ENCODE peak calls at places on chromosomes 5 and 9, in nine cellular contexts. One of them, this sample, is unnamed.

GRCh38 chr5:142644640-142645361 is 41.1 kb downstream of the FGF1 start:
- DNase-seq in cardiac fibroblast: peak; percentile 99
- DNase-seq in NCI-H524 treated with DMSO at 0.1 percent for 48 hours: no peak
- DNase-seq in sigmoid colon: peak; percentile 75
- DNase-seq in iris pigment epithelial cell: peak; percentile 98
- DNase-seq in T-helper 2 cell: no peak
- DNase-seq in SW 1271: peak; percentile 91
- DNase-seq in thyroid gland: peak; percentile 53
- DNase-seq in stimulated activated CD4-positive, alpha-beta T cell treated with anti-CD3 and anti-CD28 coated beads, Interleukin-1b, Interleukin-23, amount 100 ng/mL, for 24 hours: no peak
- DNase-seq in this sample: no peak

GRCh38 chr5:41636605-41637004 is 126.2 kb upstream of the PLCXD3 start:
- DNase-seq in cardiac fibroblast: peak; percentile 50
- DNase-seq in NCI-H524 treated with DMSO at 0.1 percent for 48 hours: peak; percentile 54
- DNase-seq in sigmoid colon: no peak
- DNase-seq in iris pigment epithelial cell: peak; percentile 43
- DNase-seq in T-helper 2 cell: no peak
- DNase-seq in SW 1271: no peak
- DNase-seq in thyroid gland: no peak
- DNase-seq in stimulated activated CD4-positive, alpha-beta T cell treated with anti-CD3 and anti-CD28 coated beads, Interleukin-1b, Interleukin-23, amount 100 ng/mL, for 24 hours: no peak
- DNase-seq in this sample: peak; percentile 2

GRCh38 chr9:77218612-77219011 is 41.3 kb downstream of the VPS13A start:
- DNase-seq in cardiac fibroblast: peak; percentile 78
- DNase-seq in NCI-H524 treated with DMSO at 0.1 percent for 48 hours: no peak
- DNase-seq in sigmoid colon: no peak
- DNase-seq in iris pigment epithelial cell: peak; percentile 80
- DNase-seq in T-helper 2 cell: no peak
- DNase-seq in SW 1271: no peak
- DNase-seq in thyroid gland: no peak
- DNase-seq in stimulated activated CD4-positive, alpha-beta T cell treated with anti-CD3 and anti-CD28 coated beads, Interleukin-1b, Interleukin-23, amount 100 ng/mL, for 24 hours: no peak
- DNase-seq in this sample: no peak

GRCh38 chr5:178685386-178686059 is 44.9 kb downstream of the ZNF354A start:
- DNase-seq in cardiac fibroblast: no peak
- DNase-seq in NCI-H524 treated with DMSO at 0.1 percent for 48 hours: no peak
- DNase-seq in sigmoid colon: no peak
- DNase-seq in iris pigment epithelial cell: no peak
- DNase-seq in T-helper 2 cell: no peak
- DNase-seq in SW 1271: no peak
- DNase-seq in thyroid gland: no peak
- DNase-seq in stimulated activated CD4-positive, alpha-beta T cell treated with anti-CD3 and anti-CD28 coated beads, Interleukin-1b, Interleukin-23, amount 100 ng/mL, for 24 hours: no peak
- DNase-seq in this sample: no peak

GRCh38 chr9:72442212-72442607 is 77.2 kb upstream of the ZFAND5 start:
- DNase-seq in cardiac fibroblast: peak; percentile 93
- DNase-seq in NCI-H524 treated with DMSO at 0.1 percent for 48 hours: no peak
- DNase-seq in sigmoid colon: no peak
- DNase-seq in iris pigment epithelial cell: peak; percentile 95
- DNase-seq in T-helper 2 cell: no peak
- DNase-seq in SW 1271: peak; percentile 31
- DNase-seq in thyroid gland: no peak
- DNase-seq in stimulated activated CD4-positive, alpha-beta T cell treated with anti-CD3 and anti-CD28 coated beads, Interleukin-1b, Interleukin-23, amount 100 ng/mL, for 24 hours: no peak
- DNase-seq in this sample: no peak

GRCh38 chr9:130053109-130053503 is 600 bp upstream of the GPR107 start:
- DNase-seq in cardiac fibroblast: no peak
- DNase-seq in NCI-H524 treated with DMSO at 0.1 percent for 48 hours: no peak
- DNase-seq in sigmoid colon: no peak
- DNase-seq in iris pigment epithelial cell: no peak
- DNase-seq in T-helper 2 cell: no peak
- DNase-seq in SW 1271: no peak
- DNase-seq in thyroid gland: no peak
- DNase-seq in stimulated activated CD4-positive, alpha-beta T cell treated with anti-CD3 and anti-CD28 coated beads, Interleukin-1b, Interleukin-23, amount 100 ng/mL, for 24 hours: no peak
- DNase-seq in this sample: no peak

GRCh38 chr5:110726249-110727024 is at the start of gene TMEM232:
- DNase-seq in cardiac fibroblast: peak; percentile 80
- DNase-seq in NCI-H524 treated with DMSO at 0.1 percent for 48 hours: no peak
- DNase-seq in sigmoid colon: peak; percentile 81
- DNase-seq in iris pigment epithelial cell: peak; percentile 77
- DNase-seq in T-helper 2 cell: peak; percentile 22
- DNase-seq in SW 1271: peak; percentile 14
- DNase-seq in thyroid gland: peak; percentile 81
- DNase-seq in stimulated activated CD4-positive, alpha-beta T cell treated with anti-CD3 and anti-CD28 coated beads, Interleukin-1b, Interleukin-23, amount 100 ng/mL, for 24 hours: peak; percentile 57
- DNase-seq in this sample: no peak

GRCh38 chr5:75281716-75282465 is 45.2 kb upstream of the ANKRD31 start:
- DNase-seq in cardiac fibroblast: peak; percentile 27
- DNase-seq in NCI-H524 treated with DMSO at 0.1 percent for 48 hours: no peak
- DNase-seq in sigmoid colon: no peak
- DNase-seq in iris pigment epithelial cell: peak; percentile 15
- DNase-seq in T-helper 2 cell: no peak
- DNase-seq in SW 1271: no peak
- DNase-seq in thyroid gland: no peak
- DNase-seq in stimulated activated CD4-positive, alpha-beta T cell treated with anti-CD3 and anti-CD28 coated beads, Interleukin-1b, Interleukin-23, amount 100 ng/mL, for 24 hours: no peak
- DNase-seq in this sample: no peak

GRCh38 chr9:131701789-131702337 is 38.0 kb downstream of the RAPGEF1 start:
- DNase-seq in cardiac fibroblast: no peak
- DNase-seq in NCI-H524 treated with DMSO at 0.1 percent for 48 hours: no peak
- DNase-seq in sigmoid colon: no peak
- DNase-seq in iris pigment epithelial cell: peak; percentile 59
- DNase-seq in T-helper 2 cell: no peak
- DNase-seq in SW 1271: no peak
- DNase-seq in thyroid gland: no peak
- DNase-seq in stimulated activated CD4-positive, alpha-beta T cell treated with anti-CD3 and anti-CD28 coated beads, Interleukin-1b, Interleukin-23, amount 100 ng/mL, for 24 hours: no peak
- DNase-seq in this sample: no peak

GRCh38 chr5:142245776-142246175 is 79.0 kb downstream of the SPRY4 start:
- DNase-seq in cardiac fibroblast: peak; percentile 44
- DNase-seq in NCI-H524 treated with DMSO at 0.1 percent for 48 hours: no peak
- DNase-seq in sigmoid colon: no peak
- DNase-seq in iris pigment epithelial cell: peak; percentile 37
- DNase-seq in T-helper 2 cell: no peak
- DNase-seq in SW 1271: no peak
- DNase-seq in thyroid gland: no peak
- DNase-seq in stimulated activated CD4-positive, alpha-beta T cell treated with anti-CD3 and anti-CD28 coated beads, Interleukin-1b, Interleukin-23, amount 100 ng/mL, for 24 hours: no peak
- DNase-seq in this sample: peak; percentile 1

GRCh38 chr5:34660444-34660843 is 4.3 kb downstream of the RAI14 start:
- DNase-seq in cardiac fibroblast: peak; percentile 93
- DNase-seq in NCI-H524 treated with DMSO at 0.1 percent for 48 hours: no peak
- DNase-seq in sigmoid colon: no peak
- DNase-seq in iris pigment epithelial cell: peak; percentile 95
- DNase-seq in T-helper 2 cell: no peak
- DNase-seq in SW 1271: no peak
- DNase-seq in thyroid gland: no peak
- DNase-seq in stimulated activated CD4-positive, alpha-beta T cell treated with anti-CD3 and anti-CD28 coated beads, Interleukin-1b, Interleukin-23, amount 100 ng/mL, for 24 hours: no peak
- DNase-seq in this sample: no peak

GRCh38 chr5:79774171-79774854 is 84.7 kb downstream of the CMYA5 start:
- DNase-seq in cardiac fibroblast: peak; percentile 8
- DNase-seq in NCI-H524 treated with DMSO at 0.1 percent for 48 hours: no peak
- DNase-seq in sigmoid colon: no peak
- DNase-seq in iris pigment epithelial cell: peak; percentile 9
- DNase-seq in T-helper 2 cell: no peak
- DNase-seq in SW 1271: no peak
- DNase-seq in thyroid gland: peak; percentile 44
- DNase-seq in stimulated activated CD4-positive, alpha-beta T cell treated with anti-CD3 and anti-CD28 coated beads, Interleukin-1b, Interleukin-23, amount 100 ng/mL, for 24 hours: no peak
- DNase-seq in this sample: no peak

GRCh38 chr5:135364416-135365262 is 34.4 kb downstream of the MACROH2A1 start:
- DNase-seq in cardiac fibroblast: no peak
- DNase-seq in NCI-H524 treated with DMSO at 0.1 percent for 48 hours: no peak
- DNase-seq in sigmoid colon: no peak
- DNase-seq in iris pigment epithelial cell: no peak
- DNase-seq in T-helper 2 cell: no peak
- DNase-seq in SW 1271: no peak
- DNase-seq in thyroid gland: no peak
- DNase-seq in stimulated activated CD4-positive, alpha-beta T cell treated with anti-CD3 and anti-CD28 coated beads, Interleukin-1b, Interleukin-23, amount 100 ng/mL, for 24 hours: no peak
- DNase-seq in this sample: no peak

GRCh38 chr5:65027149-65027548 is 258.4 kb downstream of the CWC27 start:
- DNase-seq in cardiac fibroblast: no peak
- DNase-seq in NCI-H524 treated with DMSO at 0.1 percent for 48 hours: no peak
- DNase-seq in sigmoid colon: no peak
- DNase-seq in iris pigment epithelial cell: no peak
- DNase-seq in T-helper 2 cell: no peak
- DNase-seq in SW 1271: no peak
- DNase-seq in thyroid gland: no peak
- DNase-seq in stimulated activated CD4-positive, alpha-beta T cell treated with anti-CD3 and anti-CD28 coated beads, Interleukin-1b, Interleukin-23, amount 100 ng/mL, for 24 hours: no peak
- DNase-seq in this sample: no peak

GRCh38 chr5:6419340-6419852 is 29.3 kb upstream of the UBE2QL1 start:
- DNase-seq in cardiac fibroblast: no peak
- DNase-seq in NCI-H524 treated with DMSO at 0.1 percent for 48 hours: no peak
- DNase-seq in sigmoid colon: no peak
- DNase-seq in iris pigment epithelial cell: no peak
- DNase-seq in T-helper 2 cell: no peak
- DNase-seq in SW 1271: no peak
- DNase-seq in thyroid gland: no peak
- DNase-seq in stimulated activated CD4-positive, alpha-beta T cell treated with anti-CD3 and anti-CD28 coated beads, Interleukin-1b, Interleukin-23, amount 100 ng/mL, for 24 hours: no peak
- DNase-seq in this sample: no peak

GRCh38 chr9:12955510-12956163 is 180.8 kb downstream of the LURAP1L start:
- DNase-seq in cardiac fibroblast: no peak
- DNase-seq in NCI-H524 treated with DMSO at 0.1 percent for 48 hours: no peak
- DNase-seq in sigmoid colon: no peak
- DNase-seq in iris pigment epithelial cell: no peak
- DNase-seq in T-helper 2 cell: no peak
- DNase-seq in SW 1271: no peak
- DNase-seq in thyroid gland: no peak
- DNase-seq in stimulated activated CD4-positive, alpha-beta T cell treated with anti-CD3 and anti-CD28 coated beads, Interleukin-1b, Interleukin-23, amount 100 ng/mL, for 24 hours: no peak
- DNase-seq in this sample: no peak

GRCh38 chr5:139639619-139640431 is 8.3 kb upstream of the CXXC5 start:
- DNase-seq in cardiac fibroblast: peak; percentile 25
- DNase-seq in NCI-H524 treated with DMSO at 0.1 percent for 48 hours: no peak
- DNase-seq in sigmoid colon: peak; percentile 76
- DNase-seq in iris pigment epithelial cell: no peak
- DNase-seq in T-helper 2 cell: no peak
- DNase-seq in SW 1271: no peak
- DNase-seq in thyroid gland: peak; percentile 90
- DNase-seq in stimulated activated CD4-positive, alpha-beta T cell treated with anti-CD3 and anti-CD28 coated beads, Interleukin-1b, Interleukin-23, amount 100 ng/mL, for 24 hours: no peak
- DNase-seq in this sample: no peak

GRCh38 chr5:59193616-59194319 is 610.9 kb downstream of the RAB3C start:
- DNase-seq in cardiac fibroblast: peak; percentile 95
- DNase-seq in NCI-H524 treated with DMSO at 0.1 percent for 48 hours: no peak
- DNase-seq in sigmoid colon: peak; percentile 84
- DNase-seq in iris pigment epithelial cell: peak; percentile 99
- DNase-seq in T-helper 2 cell: no peak
- DNase-seq in SW 1271: no peak
- DNase-seq in thyroid gland: no peak
- DNase-seq in stimulated activated CD4-positive, alpha-beta T cell treated with anti-CD3 and anti-CD28 coated beads, Interleukin-1b, Interleukin-23, amount 100 ng/mL, for 24 hours: no peak
- DNase-seq in this sample: no peak

GRCh38 chr5:151772029-151772867 is 494 bp downstream of the G3BP1 start:
- DNase-seq in cardiac fibroblast: peak; percentile 32
- DNase-seq in NCI-H524 treated with DMSO at 0.1 percent for 48 hours: no peak
- DNase-seq in sigmoid colon: peak; percentile 74
- DNase-seq in iris pigment epithelial cell: peak; percentile 49
- DNase-seq in T-helper 2 cell: peak; percentile 13
- DNase-seq in SW 1271: no peak
- DNase-seq in thyroid gland: peak; percentile 40
- DNase-seq in stimulated activated CD4-positive, alpha-beta T cell treated with anti-CD3 and anti-CD28 coated beads, Interleukin-1b, Interleukin-23, amount 100 ng/mL, for 24 hours: peak; percentile 21
- DNase-seq in this sample: peak; percentile 30

GRCh38 chr9:6479959-6480358 is 67.0 kb downstream of the UHRF2 start:
- DNase-seq in cardiac fibroblast: no peak
- DNase-seq in NCI-H524 treated with DMSO at 0.1 percent for 48 hours: no peak
- DNase-seq in sigmoid colon: no peak
- DNase-seq in iris pigment epithelial cell: no peak
- DNase-seq in T-helper 2 cell: no peak
- DNase-seq in SW 1271: no peak
- DNase-seq in thyroid gland: no peak
- DNase-seq in stimulated activated CD4-positive, alpha-beta T cell treated with anti-CD3 and anti-CD28 coated beads, Interleukin-1b, Interleukin-23, amount 100 ng/mL, for 24 hours: no peak
- DNase-seq in this sample: no peak

This sample was measured in GM13977.